ENCODE peak calls at places on chromosomes 12 and 14, in ten cellular contexts. H, M, B, Y, E, U, V, T, A and X are unnamed samples.

GRCh38 chr14:99802301-99803105 is 9.3 kb downstream of the EML1 start:
- DNase-seq in H (no peak), M (no peak), B (no peak), Y (no peak), E (no peak), U (no peak), V (no peak), T (no peak), A (no peak), X (no peak)

GRCh38 chr14:100715803-100716202 is 10.9 kb upstream of the DLK1 start:
- DNase-seq in H (no peak), M (no peak), B (no peak), Y (no peak), E (no peak), U (no peak), V (no peak), T (no peak), A (no peak), X (no peak)

GRCh38 chr12:105444809-105445102 is 114.3 kb downstream of the C12orf75 start:
- DNase-seq in H (no peak), M (no peak), B (no peak), Y (no peak), E (no peak), U (peak), V (no peak), T (no peak), A (no peak), X (no peak)

GRCh38 chr14:54253195-54253947 is 143.4 kb upstream of the CDKN3 start:
- DNase-seq in H (peak), M (peak), B (peak), Y (no peak), E (no peak), U (peak), V (no peak), T (no peak), A (no peak), X (peak)

GRCh38 chr12:26058308-26058707 is 66.5 kb downstream of the BHLHE41 start:
- DNase-seq in H (no peak), M (no peak), B (no peak), Y (no peak), E (no peak), U (no peak), V (no peak), T (no peak), A (no peak), X (no peak)

GRCh38 chr12:2751230-2751629 is 43.5 kb upstream of the FKBP4 start:
- DNase-seq in H (no peak), M (no peak), B (no peak), Y (no peak), E (no peak), U (no peak), V (no peak), T (no peak), A (no peak), X (no peak)

GRCh38 chr12:124684971-124685688 is 117.7 kb upstream of the NCOR2 start:
- DNase-seq in H (peak), M (no peak), B (no peak), Y (peak), E (peak), U (peak), V (no peak), T (no peak), A (no peak), X (no peak)

GRCh38 chr14:24171422-24172260 is at the start of gene REC8:
- DNase-seq in H (peak), M (peak), B (no peak), Y (peak), E (peak), U (peak), V (peak), T (peak), A (peak), X (no peak)

GRCh38 chr14:51484491-51484890 is 167.2 kb upstream of the FRMD6 start:
- DNase-seq in H (no peak), M (no peak), B (no peak), Y (no peak), E (no peak), U (no peak), V (no peak), T (no peak), A (no peak), X (no peak)

DNA sequence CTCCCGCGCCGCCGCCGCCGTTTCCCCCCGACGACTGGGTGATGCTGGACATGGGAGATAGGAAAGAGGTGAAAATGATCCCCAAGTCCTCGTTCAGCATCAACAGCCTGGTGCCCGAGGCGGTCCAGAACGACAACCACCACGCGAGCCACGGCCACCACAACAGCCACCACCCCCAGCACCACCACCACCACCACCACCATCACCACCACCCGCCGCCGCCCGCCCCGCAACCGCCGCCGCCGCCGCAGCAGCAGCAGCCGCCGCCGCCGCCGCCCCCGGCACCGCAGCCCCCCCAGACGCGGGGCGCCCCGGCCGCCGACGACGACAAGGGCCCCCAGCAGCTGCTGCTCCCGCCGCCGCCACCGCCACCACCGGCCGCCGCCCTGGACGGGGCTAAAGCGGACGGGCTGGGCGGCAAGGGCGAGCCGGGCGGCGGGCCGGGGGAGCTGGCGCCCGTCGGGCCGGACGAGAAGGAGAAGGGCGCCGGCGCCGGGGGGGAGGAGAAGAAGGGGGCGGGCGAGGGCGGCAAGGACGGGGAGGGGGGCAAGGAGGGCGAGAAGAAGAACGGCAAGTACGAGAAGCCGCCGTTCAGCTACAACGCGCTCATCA is 758 bp downstream of the FOXG1 start:
- DNase-seq in H (no peak), M (no peak), B (no peak), Y (no peak), E (no peak), U (no peak), V (no peak), T (no peak), A (no peak), X (no peak)
- H3K4me3 ChIP-seq in H (no peak), M (no peak), B (peak), Y (peak), E (no peak), U (no peak), V (no peak), T (no peak), A (no peak), X (peak)

GRCh38 chr12:120314220-120314619 is 12.1 kb downstream of the SIRT4 start:
- DNase-seq in H (peak), M (peak), B (no peak), Y (no peak), E (no peak), U (no peak), V (no peak), T (no peak), A (no peak), X (no peak)
- TF ChIP-seq CTCF in H (peak), M (peak), B (peak), Y (no peak), E (no peak), U (peak), V (no peak), T (no peak), A (no peak), X (no peak)

DNA sequence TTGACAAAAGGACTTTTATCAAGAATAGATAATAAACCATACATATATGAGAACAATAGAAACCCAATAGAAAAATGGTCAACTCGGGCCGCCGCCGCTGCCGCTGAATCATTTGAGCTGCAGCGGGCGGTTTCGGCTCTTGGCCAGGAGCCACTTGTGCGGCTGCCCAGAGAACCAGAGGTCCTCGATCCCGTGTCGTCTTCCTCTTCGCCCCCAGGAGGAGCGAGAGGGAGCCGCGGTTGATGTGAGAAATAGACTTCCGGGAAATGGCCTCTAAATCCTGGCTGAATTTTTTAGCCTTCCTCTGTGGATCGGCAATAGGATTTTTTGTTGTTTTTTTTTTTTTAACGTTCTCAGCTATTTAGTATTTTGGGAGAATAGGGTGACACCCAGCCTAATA is 44.8 kb downstream of the CPSF6 start:
- DNase-seq in H (peak), M (peak), B (peak), Y (peak), E (peak), U (peak), V (peak), T (peak), A (peak), X (no peak)
- H3K4me3 ChIP-seq in H (peak), M (no peak), B (peak), Y (peak), E (no peak), U (no peak), V (peak), T (peak), A (peak), X (peak)

DNA sequence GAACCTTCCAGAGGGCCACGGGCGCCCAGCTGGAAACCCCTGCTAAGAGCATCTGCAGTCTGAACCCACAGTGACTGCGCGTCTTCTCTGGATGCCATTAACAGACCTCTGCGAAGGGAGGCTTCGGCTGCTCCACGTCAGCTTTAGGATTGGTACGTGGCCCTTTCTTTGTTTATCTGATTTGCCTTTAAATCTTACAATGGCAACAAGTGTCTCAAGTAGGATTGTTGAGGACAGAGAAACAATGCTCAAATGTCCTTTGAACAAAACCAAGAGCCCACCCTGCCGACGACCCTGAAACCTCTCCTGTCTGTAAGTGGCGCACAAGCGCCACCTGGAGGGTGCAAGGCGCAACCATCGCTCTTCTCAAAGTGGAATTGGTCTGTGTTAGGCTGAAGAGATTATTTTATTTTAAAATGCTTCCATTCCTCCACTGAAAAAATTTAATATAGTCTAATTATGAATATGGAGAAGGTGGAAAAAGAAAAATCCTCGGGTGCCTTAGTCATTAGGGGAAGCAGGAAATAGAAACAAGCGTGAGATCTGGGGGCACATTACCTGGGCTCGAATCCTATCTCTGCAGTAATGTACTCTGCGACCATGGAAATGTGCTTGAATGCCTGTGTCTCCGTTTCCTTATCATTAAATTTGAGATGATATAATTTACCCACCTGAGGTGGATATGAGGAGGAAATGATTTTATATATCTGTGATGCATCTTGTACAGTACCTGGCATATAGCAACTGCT is 82.6 kb upstream of the PTPRB start:
- DNase-seq in H (peak), M (peak), B (no peak), Y (no peak), E (peak), U (peak), V (peak), T (peak), A (peak), X (peak)
- TF ChIP-seq CTCF in H (peak), M (peak), B (peak), Y (peak), E (peak), U (peak), V (peak), T (peak), A (peak), X (peak)

GRCh38 chr14:102774391-102775153 is 2.7 kb upstream of the TRAF3 start:
- DNase-seq in H (peak), M (peak), B (no peak), Y (no peak), E (peak), U (peak), V (peak), T (no peak), A (no peak), X (no peak)
- H3K4me3 ChIP-seq in H (peak), M (no peak), B (no peak), Y (no peak), E (no peak), U (no peak), V (no peak), T (no peak), A (no peak), X (no peak)

DNA sequence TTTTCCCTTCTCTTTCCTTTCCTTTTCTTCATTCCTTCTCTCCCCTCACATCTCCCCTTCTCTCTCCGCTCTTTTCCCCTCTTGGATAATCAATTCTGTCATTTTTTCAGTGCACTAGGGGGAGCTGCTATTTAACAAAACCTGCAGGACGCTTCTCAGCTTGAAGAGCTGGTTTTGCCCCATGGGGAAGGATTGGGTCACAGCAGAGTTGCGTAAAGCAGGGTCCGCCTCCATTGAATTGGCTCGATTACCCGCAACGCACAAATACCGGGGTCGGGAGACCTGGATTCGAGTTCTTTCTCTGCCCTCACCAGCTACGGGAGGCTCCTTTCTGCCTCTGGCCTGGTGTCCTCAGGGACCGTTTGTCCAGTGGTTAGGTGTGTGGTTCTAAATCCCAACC is 42.1 kb upstream of the CHGA start:
- DNase-seq in H (peak), M (peak), B (no peak), Y (no peak), E (peak), U (peak), V (no peak), T (peak), A (no peak), X (peak)
- TF ChIP-seq CTCF in H (peak), M (no peak), B (peak), Y (no peak), E (peak), U (peak), V (no peak), T (no peak), A (peak), X (peak)

DNA sequence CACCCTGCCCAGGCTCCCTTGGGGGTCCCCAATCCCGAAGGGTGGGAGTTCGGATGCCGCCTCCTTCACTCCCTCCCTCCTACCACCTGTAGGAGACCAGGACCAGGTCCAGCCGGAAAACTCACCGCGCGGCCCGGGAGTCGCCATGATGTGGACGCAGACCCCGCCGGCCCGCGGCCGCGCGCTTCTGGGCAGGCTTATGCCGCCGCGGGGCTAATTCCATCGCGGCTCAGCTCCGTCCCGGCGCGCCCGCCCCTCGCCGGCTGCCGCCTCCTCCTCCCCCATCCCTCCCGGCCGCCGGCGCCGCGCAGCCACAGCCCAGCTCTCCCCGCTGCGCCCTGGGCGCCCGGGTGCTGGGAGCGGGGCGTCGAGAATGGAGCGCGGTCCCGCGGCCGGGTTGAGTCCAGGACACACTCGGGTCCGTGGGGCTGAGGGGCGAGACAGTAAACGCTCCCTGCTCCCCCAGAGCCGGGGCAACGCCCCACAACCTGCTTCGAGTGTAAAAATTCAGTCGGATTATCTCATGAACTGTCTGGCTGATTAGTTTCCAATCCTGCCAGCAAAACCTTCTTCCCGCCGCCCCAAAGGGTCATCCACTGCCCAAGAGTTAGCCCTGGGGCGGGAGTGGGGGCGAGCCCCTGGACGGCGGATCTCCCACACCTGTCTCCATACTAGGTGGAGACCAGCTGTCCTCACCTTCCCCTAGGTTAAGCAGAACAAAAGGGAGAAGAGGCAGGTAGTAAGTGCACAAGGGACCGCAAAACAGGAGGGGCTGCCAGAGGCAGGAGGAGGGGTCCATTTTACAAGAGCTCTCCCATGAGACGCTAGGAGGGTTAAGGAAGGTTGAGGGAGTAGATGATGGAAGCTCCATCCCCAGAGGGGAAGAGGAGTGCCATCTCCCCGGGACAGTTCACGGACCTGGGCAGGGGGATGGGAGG is at the start of gene ANO2:
- DNase-seq in H (no peak), M (no peak), B (no peak), Y (no peak), E (no peak), U (no peak), V (no peak), T (no peak), A (no peak), X (no peak)
- H3K4me3 ChIP-seq in H (peak), M (no peak), B (peak), Y (peak), E (peak), U (peak), V (no peak), T (peak), A (peak), X (peak)

DNA sequence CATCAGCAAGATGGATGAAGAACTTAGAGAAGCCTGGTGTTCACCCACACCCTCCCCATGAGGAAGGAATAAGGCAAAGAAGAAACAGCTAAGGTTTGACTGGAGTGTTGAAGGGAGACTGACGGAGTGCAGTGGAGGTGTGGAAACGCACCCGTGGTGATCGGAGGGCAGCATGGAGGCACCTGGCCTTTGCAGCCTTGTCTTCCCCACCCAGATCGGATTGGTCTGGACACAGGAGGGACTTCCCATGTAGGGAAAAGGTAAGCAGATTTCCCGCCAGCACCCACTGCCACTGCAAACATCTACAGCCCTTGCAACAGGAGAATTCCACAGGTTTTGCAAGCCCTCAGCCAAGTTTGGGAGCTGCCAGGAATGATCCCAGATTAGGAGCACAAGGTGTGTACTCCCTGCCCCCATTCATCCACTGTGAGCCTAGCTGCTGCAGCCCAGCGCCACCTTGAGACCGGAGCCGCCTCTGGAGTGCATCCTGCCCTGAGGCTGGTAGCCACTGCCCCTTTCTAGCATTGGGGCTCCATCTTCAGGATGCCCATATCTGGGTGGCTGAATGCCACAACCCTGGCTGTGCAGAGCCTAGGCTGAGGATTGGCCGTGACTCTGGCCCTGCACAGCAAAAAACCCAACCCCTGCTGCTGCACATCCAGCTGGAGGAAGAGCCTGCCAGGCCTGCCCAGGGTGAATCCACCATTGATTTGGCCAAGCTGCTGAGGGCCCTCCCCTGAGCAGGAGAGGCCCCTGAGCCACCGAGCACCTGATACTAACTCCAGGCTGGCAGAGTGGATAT is 411.1 kb downstream of the TMEM121 start:
- DNase-seq in H (no peak), M (no peak), B (no peak), Y (no peak), E (no peak), U (no peak), V (no peak), T (no peak), A (no peak), X (no peak)
- TF ChIP-seq CTCF in H (no peak), M (no peak), B (no peak), Y (no peak), E (no peak), U (no peak), V (no peak), T (no peak), A (no peak), X (no peak)

GRCh38 chr12:54413284-54414190 is 5.5 kb downstream of the ITGA5 start:
- DNase-seq in H (peak), M (peak), B (no peak), Y (peak), E (no peak), U (no peak), V (peak), T (no peak), A (peak), X (no peak)
- H3K4me3 ChIP-seq in H (no peak), M (peak), B (peak), Y (peak), E (peak), U (no peak), V (peak), T (peak), A (peak), X (peak)

GRCh38 chr14:35401853-35402252 is 2.7 kb downstream of the NFKBIA start:
- DNase-seq in H (no peak), M (peak), B (no peak), Y (peak), E (no peak), U (no peak), V (no peak), T (peak), A (peak), X (no peak)
- TF ChIP-seq CTCF in H (no peak), M (no peak), B (no peak), Y (no peak), E (no peak), U (no peak), V (no peak), T (no peak), A (no peak), X (no peak)